ENCODE peak calls at places on chromosomes 4 and X, in nine cellular contexts. N is activated CD4-positive, alpha-beta T cell treated with anti-CD3 and anti-CD28 coated beads, Interleukin-2, amount 50 U/mL, for 4 hours; L is M059J; A is CD8-positive, alpha-beta memory T cell; M is dorsolateral prefrontal cortex; G is activated T-helper 9 cell treated with anti-CD3 and anti-CD28 coated beads, Interleukin-2, amount 50 U/mL, for 16 hours; O is GM03348; P is stimulated activated CD4-positive, alpha-beta T cell treated with anti-CD3 and anti-CD28 coated beads, Interleukin-4, amount 100 ng/mL, for 4 hours; I is K562. S is an unnamed sample.

GRCh38 chrX:154526901-154527675 is 11.1 kb upstream of the FAM3A start:
- DNase-seq in G (peak; percentile 35), I (peak; percentile 68), L (peak; percentile 85), O (peak; percentile 72), A (peak; percentile 14), N (peak; percentile 53), P (peak; percentile 52), M (peak; percentile 78), S (no peak)

GRCh38 chrX:41108684-41109205 is 23.5 kb downstream of the USP9X start:
- DNase-seq in N (no peak), A (no peak), I (no peak), L (no peak), M (no peak), O (no peak), G (no peak), P (no peak), S (no peak)

GRCh38 chr4:182925298-182925738 is 8.1 kb upstream of the DCTD start:
- DNase-seq in I (peak; percentile 53), P (peak; percentile 65), A (peak; percentile 51), M (peak; percentile 72), L (peak; percentile 80), G (peak; percentile 18), O (peak; percentile 62), N (peak; percentile 45), S (no peak)

GRCh38 chrX:39674771-39675553 is 422.8 kb downstream of the BCOR start:
- DNase-seq in M (no peak), A (no peak), P (no peak), O (no peak), N (no peak), G (no peak), L (no peak), I (no peak), S (no peak)

GRCh38 chr4:20992002-20992401 is 291.7 kb downstream of the PACRGL start:
- DNase-seq in A (no peak), G (no peak), O (no peak), M (no peak), P (no peak), N (no peak), L (peak; percentile 68), I (no peak), S (no peak)

GRCh38 chr4:55613621-55614020 is 21.6 kb upstream of the PDCL2 start:
- DNase-seq in I (no peak), A (no peak), P (no peak), N (no peak), G (no peak), O (no peak), M (no peak), L (no peak), S (no peak)

GRCh38 chr4:98181815-98182214 is 38.5 kb upstream of the STPG2 start:
- DNase-seq in I (no peak), O (peak; percentile 24), P (no peak), M (no peak), A (no peak), N (no peak), L (peak; percentile 9), G (no peak), S (no peak)

GRCh38 chr4:24583451-24584174 is 741 bp downstream of the DHX15 start:
- DNase-seq in A (peak; percentile 42), M (peak; percentile 37), O (peak; percentile 74), G (peak; percentile 23), N (peak; percentile 21), I (peak; percentile 73), L (peak; percentile 74), P (peak; percentile 42), S (no peak)

GRCh38 chr4:120466429-120466828 is 399.8 kb upstream of the MAD2L1 start:
- DNase-seq in G (no peak), I (no peak), M (no peak), A (no peak), P (no peak), O (no peak), N (no peak), L (no peak), S (no peak)

GRCh38 chr4:5982156-5982973 is 35.9 kb downstream of the C4orf50 start:
- DNase-seq in G (no peak), A (no peak), I (no peak), O (no peak), M (peak; percentile 29), P (no peak), N (no peak), L (no peak), S (no peak)

GRCh38 chrX:129760981-129761380 is 18.8 kb upstream of the SASH3 start:
- DNase-seq in M (no peak), L (no peak), P (no peak), G (no peak), I (no peak), N (no peak), O (no peak), A (no peak), S (no peak)

S was measured in keratinocyte.